ENCODE peak calls at places on chromosomes 2 and 18, in eight cellular contexts. Q is lower lobe of right lung, L is astrocyte, P is K562, H is body of pancreas, V is left ventricle myocardium inferior, B is GM23338, N is uterus. F is an unnamed sample.

GRCh38 chr2:205650450-205650849 is 31.9 kb upstream of the NRP2 start:
- DNase-seq in Q (no peak), L (peak; percentile 65), P (no peak), H (no peak), V (no peak), B (peak; percentile 55), N (no peak), F (no peak)

GRCh38 chr2:157441072-157441454 is 2.8 kb downstream of the CYTIP start:
- DNase-seq in Q (no peak), L (no peak), P (no peak), H (peak; percentile 74), V (no peak), B (no peak), N (no peak), F (no peak)

GRCh38 chr18:44654555-44654954 is 26.1 kb upstream of the SETBP1 start:
- DNase-seq in Q (no peak), L (peak; percentile 90), P (no peak), H (peak; percentile 17), V (no peak), B (no peak), N (no peak), F (no peak)

GRCh38 chr2:197500503-197501179 is 462 bp downstream of the HSPE1 start:
- DNase-seq in Q (no peak), L (peak; percentile 2), P (no peak), H (no peak), V (no peak), B (no peak), N (no peak), F (no peak)

GRCh38 chr18:47595816-47596501 is 334.5 kb downstream of the SMAD2 start:
- DNase-seq in Q (no peak), L (no peak), P (peak; percentile 53), H (no peak), V (no peak), B (peak; percentile 85), N (no peak), F (no peak)

GRCh38 chr2:145649061-145649460 is 1129.1 kb upstream of the ZEB2 start:
- DNase-seq in Q (no peak), L (no peak), P (no peak), H (no peak), V (no peak), B (no peak), N (no peak), F (no peak)

GRCh38 chr2:10103179-10103578 is 19.4 kb upstream of the RRM2 start:
- DNase-seq in Q (no peak), L (no peak), P (peak; percentile 66), H (no peak), V (no peak), B (no peak), N (no peak), F (no peak)

GRCh38 chr2:191701696-191702095 is 23.8 kb downstream of the NABP1 start:
- DNase-seq in Q (no peak), L (no peak), P (no peak), H (no peak), V (no peak), B (no peak), N (no peak), F (no peak)

GRCh38 chr18:49625021-49625691 is 63.3 kb downstream of the LIPG start:
- DNase-seq in Q (no peak), L (peak; percentile 67), P (no peak), H (no peak), V (no peak), B (no peak), N (no peak), F (no peak)

GRCh38 chr2:132037527-132038178 is 124.1 kb downstream of the ANKRD30BL start:
- DNase-seq in Q (peak; percentile 38), L (peak; percentile 3), P (peak; percentile 8), H (peak; percentile 53), V (no peak), B (peak; percentile 68), N (no peak), F (no peak)

GRCh38 chr2:123696799-123697410 is 328.2 kb upstream of the CNTNAP5 start:
- DNase-seq in Q (no peak), L (no peak), P (no peak), H (no peak), V (no peak), B (no peak), N (no peak), F (no peak)

GRCh38 chr2:23545391-23545790 is 160.4 kb downstream of the KLHL29 start:
- DNase-seq in Q (no peak), L (no peak), P (no peak), H (no peak), V (no peak), B (no peak), N (no peak), F (no peak)

GRCh38 chr2:147385600-147385999 is 459.2 kb upstream of the ACVR2A start:
- DNase-seq in Q (no peak), L (no peak), P (no peak), H (no peak), V (no peak), B (no peak), N (no peak), F (no peak)

GRCh38 chr2:201118121-201118956 is 2.4 kb downstream of the CFLAR start:
- DNase-seq in Q (peak; percentile 94), L (peak; percentile 72), P (peak; percentile 52), H (peak; percentile 91), V (peak; percentile 92), B (peak; percentile 88), N (peak; percentile 89), F (peak; percentile 98)

GRCh38 chr18:14085770-14086458 is 46.3 kb downstream of the ZNF519 start:
- DNase-seq in Q (no peak), L (no peak), P (no peak), H (no peak), V (no peak), B (no peak), N (no peak), F (no peak)

GRCh38 chr18:75110846-75111415 is 98.0 kb downstream of the PTGR3 start:
- DNase-seq in Q (no peak), L (no peak), P (no peak), H (no peak), V (no peak), B (no peak), N (no peak), F (no peak)

GRCh38 chr2:130986890-130987493 is 106.3 kb downstream of the FAM168B start:
- DNase-seq in Q (no peak), L (no peak), P (no peak), H (no peak), V (no peak), B (no peak), N (no peak), F (peak; percentile 87)

GRCh38 chr18:48545690-48546365 is 7.0 kb downstream of the CTIF start:
- DNase-seq in Q (peak; percentile 51), L (peak; percentile 74), P (peak; percentile 42), H (peak; percentile 17), V (peak; percentile 61), B (peak; percentile 91), N (peak; percentile 55), F (no peak)

GRCh38 chr2:99420031-99420430 is 69.8 kb downstream of the REV1 start:
- DNase-seq in Q (no peak), L (peak; percentile 34), P (no peak), H (no peak), V (no peak), B (no peak), N (no peak), F (no peak)

GRCh38 chr2:237879058-237879430 is 19.6 kb downstream of the RAMP1 start:
- DNase-seq in Q (no peak), L (no peak), P (no peak), H (no peak), V (no peak), B (no peak), N (peak; percentile 75), F (no peak)

GRCh38 chr18:2981212-2981728 is 31.7 kb downstream of the LPIN2 start:
- DNase-seq in Q (no peak), L (peak; percentile 87), P (no peak), H (no peak), V (no peak), B (no peak), N (no peak), F (no peak)

GRCh38 chr18:10771053-10771709 is 245.4 kb downstream of the NAPG start:
- DNase-seq in Q (no peak), L (no peak), P (no peak), H (no peak), V (no peak), B (no peak), N (no peak), F (no peak)

GRCh38 chr2:205748660-205749059 is 66.4 kb downstream of the NRP2 start:
- DNase-seq in Q (no peak), L (peak; percentile 70), P (no peak), H (no peak), V (no peak), B (peak; percentile 53), N (no peak), F (no peak)

GRCh38 chr18:59718108-59719057 is 21.2 kb upstream of the CCBE1 start:
- DNase-seq in Q (no peak), L (peak; percentile 98), P (no peak), H (no peak), V (no peak), B (no peak), N (no peak), F (no peak)

GRCh38 chr2:194203898-194204297 is 1453.1 kb upstream of the SLC39A10 start:
- DNase-seq in Q (no peak), L (peak; percentile 11), P (no peak), H (no peak), V (no peak), B (no peak), N (no peak), F (no peak)
- TF ChIP-seq CTCF in Q (no peak), L (no peak), P (no peak), H (no peak), V (no peak), B (no peak), N (no peak), F (no peak)

GRCh38 chr2:230774348-230774951 is 61.8 kb downstream of the CAB39 start:
- DNase-seq in Q (no peak), L (peak; percentile 87), P (peak; percentile 22), H (no peak), V (no peak), B (no peak), N (no peak), F (no peak)
- H3K4me1 ChIP-seq in Q (peaks cover 3% of the 10 kb centered on the region), L (peaks cover 29% of the 10 kb centered on the region), P (peaks cover 5% of the 10 kb centered on the region), H (peaks cover 17% of the 10 kb centered on the region), V (peaks cover 57% of the 10 kb centered on the region), B (peaks cover 6% of the 10 kb centered on the region), N (no peaks in the 10 kb centered on the region), F (peaks cover 41% of the 10 kb centered on the region)

DNA sequence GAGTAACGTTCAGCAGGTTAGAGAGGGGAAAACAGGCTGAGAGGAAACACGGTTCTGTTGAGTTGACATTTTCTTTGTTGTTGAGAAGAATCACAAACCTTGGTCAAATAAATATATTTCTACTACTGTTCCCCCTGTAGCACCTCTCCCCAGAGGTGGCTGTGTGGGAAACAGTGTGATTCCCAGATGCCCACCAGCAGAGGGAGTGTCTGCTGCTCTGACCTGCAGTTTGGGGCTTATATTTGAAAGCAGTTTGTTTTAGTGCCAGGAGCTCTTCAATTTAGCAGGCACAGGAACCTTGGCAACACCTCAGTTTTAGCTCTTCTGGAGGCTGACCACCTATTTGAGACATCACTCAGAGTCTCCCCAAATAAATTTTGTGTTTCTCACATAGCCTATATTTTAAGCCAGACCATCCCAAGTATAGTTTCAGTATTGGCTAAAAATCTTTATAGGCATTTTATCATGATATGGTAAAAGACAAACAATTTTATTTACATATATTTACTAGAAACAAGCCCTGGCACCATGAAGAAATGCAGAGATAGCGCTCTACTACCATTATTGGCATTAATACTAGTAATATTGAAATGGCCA is 75.7 kb downstream of the PIK3C3 start:
- DNase-seq in Q (no peak), L (peak; percentile 7), P (no peak), H (no peak), V (no peak), B (peak; percentile 67), N (no peak), F (no peak)
- TF ChIP-seq CTCF in Q (no peak), L (peak; percentile 62), P (peak; percentile 21), H (peak; percentile 21), V (peak; percentile 60), B (peak; percentile 76), N (no peak), F (no peak)

GRCh38 chr2:141766225-141766624 is 364.6 kb downstream of the LRP1B start:
- DNase-seq in Q (no peak), L (no peak), P (no peak), H (no peak), V (no peak), B (no peak), N (no peak), F (no peak)
- H3K4me1 ChIP-seq in Q (no peaks in the 10 kb centered on the region), L (peaks cover 15% of the 10 kb centered on the region), P (no peaks in the 10 kb centered on the region), H (no peaks in the 10 kb centered on the region), V (no peaks in the 10 kb centered on the region), B (peaks cover 23% of the 10 kb centered on the region), N (no peaks in the 10 kb centered on the region), F (no peaks in the 10 kb centered on the region)